ENCODE peak calls at places on chromosomes 7 and 10, in seven cellular contexts. B, M, K, C, F, R and G are unnamed samples.

GRCh38 chr10:31864834-31865518 is 63.7 kb downstream of the ARHGAP12 start:
- DNase-seq in C (peak), M (no peak), F (peak), B (no peak), R (no peak), K (no peak), G (peak)

GRCh38 chr7:143380646-143381426 is at the start of gene ZYX:
- DNase-seq in R (peak), B (peak), M (peak), C (peak), F (peak), K (peak), G (peak)

GRCh38 chr10:132536241-132536963 is 1.2 kb upstream of the INPP5A start:
- DNase-seq in M (no peak), R (no peak), C (no peak), F (no peak), B (no peak), K (no peak), G (no peak)

GRCh38 chr10:44913312-44914079 is 2.4 kb downstream of the TMEM72 start:
- DNase-seq in M (no peak), F (no peak), R (no peak), K (no peak), B (no peak), C (no peak), G (peak)

GRCh38 chr7:2018786-2019692 is 213.7 kb downstream of the MAD1L1 start:
- DNase-seq in C (peak), R (no peak), K (no peak), F (peak), B (no peak), M (no peak), G (peak)

GRCh38 chr10:74875966-74876365 is 49.6 kb downstream of the KAT6B start:
- DNase-seq in K (no peak), M (no peak), F (no peak), R (no peak), B (no peak), C (peak), G (no peak)

GRCh38 chr7:1671876-1672451 is 1.9 kb downstream of the ELFN1 start:
- DNase-seq in K (no peak), F (no peak), R (no peak), B (no peak), M (peak), C (no peak), G (no peak)

GRCh38 chr10:10526846-10527245 is 490.8 kb upstream of the CELF2 start:
- DNase-seq in C (no peak), R (no peak), K (no peak), F (no peak), M (no peak), B (no peak), G (peak)

GRCh38 chr10:104650072-104650471 is 9.0 kb downstream of the SORCS3 start:
- DNase-seq in B (no peak), F (peak), K (no peak), R (no peak), C (no peak), M (no peak), G (no peak)

GRCh38 chr10:74067373-74068370 is 69.8 kb downstream of the VCL start:
- DNase-seq in M (no peak), K (no peak), R (no peak), F (no peak), B (no peak), C (no peak), G (peak)

GRCh38 chr7:158815046-158815445 is 14.3 kb downstream of the ESYT2 start:
- DNase-seq in B (no peak), F (peak), K (peak), M (peak), R (no peak), C (peak), G (peak)

GRCh38 chr7:25863727-25864116 is 288.3 kb upstream of the NFE2L3 start:
- DNase-seq in R (no peak), M (no peak), F (no peak), C (no peak), K (no peak), B (no peak), G (no peak)

GRCh38 chr7:51009716-51010496 is 227.2 kb upstream of the GRB10 start:
- DNase-seq in B (no peak), C (peak), F (peak), K (peak), M (no peak), R (no peak), G (no peak)

GRCh38 chr7:72265071-72265470 is 147.1 kb downstream of the CALN1 start:
- DNase-seq in M (no peak), F (no peak), B (no peak), K (no peak), C (no peak), R (no peak), G (no peak)

GRCh38 chr7:29975564-29975963 is 14.0 kb downstream of the SCRN1 start:
- DNase-seq in B (no peak), C (no peak), K (no peak), F (no peak), M (no peak), R (no peak), G (no peak)
- H2BK120ac ChIP-seq in B (no peak), C (no peak), K (no peak), F (no peak), M (no peak), R (no peak), G (no peak)

GRCh38 chr7:151225948-151226510 is 976 bp downstream of the ABCF2 start:
- DNase-seq in C (no peak), R (no peak), K (no peak), F (no peak), M (no peak), B (no peak), G (no peak)

GRCh38 chr7:151229249-151229648 is 2.2 kb upstream of the ABCF2 start:
- DNase-seq in C (no peak), R (no peak), M (no peak), F (no peak), B (no peak), K (no peak), G (no peak)

GRCh38 chr7:151226560-151226874 is 488 bp downstream of the ABCF2 start:
- DNase-seq in R (no peak), F (peak), C (no peak), M (no peak), B (no peak), K (no peak), G (no peak)

GRCh38 chr7:151226875-151227782 is at the start of gene ABCF2:
- DNase-seq in K (peak), C (peak), B (peak), F (peak), R (peak), M (peak), G (peak)

GRCh38 chr7:151228024-151228866 is 1.2 kb upstream of the ABCF2 start:
- DNase-seq in F (no peak), M (no peak), B (no peak), K (no peak), R (no peak), C (no peak), G (no peak)
- H3K18ac ChIP-seq in F (no peak), M (no peak), B (no peak), K (no peak), R (no peak), C (no peak), G (no peak)

DNA sequence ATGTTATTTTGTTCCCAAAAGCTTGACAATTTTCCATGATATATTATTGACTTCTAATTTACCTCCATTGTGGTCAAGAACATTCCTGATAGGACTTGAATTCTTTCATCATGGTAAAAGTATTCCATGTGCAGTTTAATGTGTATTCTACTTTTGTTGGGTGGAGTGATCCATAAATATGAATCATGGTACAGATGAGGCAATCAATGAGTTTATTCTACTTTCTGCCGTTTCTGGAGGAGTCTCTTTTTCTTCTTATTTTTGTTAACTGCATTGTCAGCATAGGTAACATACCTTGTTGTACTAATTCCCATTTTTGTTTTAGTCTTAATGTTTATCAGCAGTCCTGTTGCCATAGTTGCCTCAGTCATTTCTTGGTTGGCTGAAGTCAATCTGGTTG is 69.6 kb downstream of the SHOC2 start:
- DNase-seq in K (no peak), F (no peak), R (no peak), C (peak), M (no peak), B (no peak), G (no peak)
- H3K23ac ChIP-seq in K (no peak), F (no peak), R (no peak), C (no peak), M (no peak), B (no peak), G (no peak)

DNA sequence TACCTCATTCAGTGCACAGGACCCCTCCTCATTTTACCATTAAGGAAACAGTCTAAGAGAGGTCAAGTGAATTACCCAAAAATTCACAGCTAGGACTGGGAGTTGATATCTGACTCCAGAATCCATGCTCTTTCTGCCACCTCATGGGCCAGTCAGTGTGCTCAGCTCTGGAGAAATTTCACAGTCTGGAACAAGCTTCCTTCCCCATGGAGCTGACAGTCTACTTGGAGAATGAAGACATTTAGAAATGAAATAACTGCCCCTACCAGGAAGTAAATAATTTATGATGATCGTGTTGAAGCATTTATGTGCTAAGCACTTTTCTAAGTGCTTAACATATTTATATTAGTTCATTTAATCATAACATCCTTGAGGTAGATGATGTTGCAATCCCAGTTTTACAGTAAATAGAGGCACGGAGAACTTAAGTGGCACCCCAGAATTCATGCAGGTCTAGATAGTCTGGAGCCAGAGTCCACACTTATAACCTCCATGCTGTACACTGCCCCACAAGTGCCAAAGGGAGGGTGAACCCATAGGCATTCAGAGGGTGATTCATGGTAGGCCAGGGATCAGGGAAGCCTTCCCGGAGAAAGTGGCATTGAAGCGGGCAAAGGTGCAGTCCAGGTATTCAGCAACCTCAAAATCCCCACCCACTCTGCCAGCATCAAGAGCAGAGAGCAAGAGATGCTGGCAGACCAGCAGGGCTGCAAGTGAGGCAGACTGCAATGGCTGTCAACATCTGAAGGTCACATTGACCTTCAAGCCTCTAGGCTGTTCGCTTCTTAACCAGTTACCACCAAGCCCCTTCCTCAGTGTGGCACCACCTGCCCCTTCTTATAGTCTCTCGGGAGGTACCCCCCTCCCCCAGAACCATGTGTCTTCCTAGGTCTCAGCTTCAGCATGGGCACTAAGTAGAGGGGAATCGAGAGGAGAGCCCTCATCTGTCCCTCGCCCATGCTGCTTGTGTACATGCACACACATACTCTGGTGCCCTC is 38.4 kb upstream of the LRRC4 start:
- DNase-seq in C (no peak), B (no peak), F (no peak), K (no peak), R (no peak), M (no peak), G (no peak)
- H2BK120ac ChIP-seq in C (no peak), B (no peak), F (no peak), K (no peak), R (no peak), M (no peak), G (no peak)

GRCh38 chr7:14762552-14762951 is 140.0 kb downstream of the DGKB start:
- DNase-seq in M (no peak), B (no peak), C (no peak), F (no peak), K (no peak), R (no peak), G (no peak)

GRCh38 chr7:14765731-14766130 is 136.8 kb downstream of the DGKB start:
- DNase-seq in C (no peak), K (no peak), M (no peak), F (no peak), R (no peak), B (no peak), G (no peak)

GRCh38 chr7:14761506-14762296 is 140.8 kb downstream of the DGKB start:
- DNase-seq in C (peak), R (no peak), K (no peak), M (no peak), F (no peak), B (no peak), G (peak)

GRCh38 chr7:14759785-14760184 is 142.8 kb downstream of the DGKB start:
- DNase-seq in R (no peak), B (no peak), F (no peak), M (no peak), C (no peak), K (no peak), G (no peak)

DNA sequence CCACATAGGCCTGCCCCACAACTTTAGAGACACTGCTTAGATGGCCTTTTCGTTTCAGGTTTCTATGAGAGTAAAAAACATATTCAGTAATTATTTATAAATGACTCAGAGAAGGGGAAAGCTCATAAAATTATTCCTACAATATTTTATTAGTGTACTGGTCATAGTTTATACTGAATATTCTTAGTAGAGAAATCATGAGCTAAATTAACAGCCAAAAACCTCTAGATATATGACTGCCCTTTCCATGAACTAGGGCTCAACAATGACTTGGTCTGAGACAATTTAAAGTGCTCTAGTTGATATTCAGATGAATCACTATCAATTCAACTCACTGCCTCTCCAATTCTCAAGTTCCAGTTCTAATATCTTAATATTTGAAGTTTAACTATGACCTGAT is 141.8 kb downstream of the DGKB start:
- DNase-seq in F (no peak), M (no peak), K (no peak), B (no peak), R (no peak), C (no peak), G (no peak)
- H3K18ac ChIP-seq in F (no peak), M (no peak), K (no peak), B (no peak), R (no peak), C (no peak), G (no peak)